ENCODE peak calls at places on chromosomes 7 and 10, in five cellular contexts. X, U, V, H and G are unnamed samples.

GRCh38 chr7:47783456-47784240 is 164.6 kb downstream of the PKD1L1 start:
- DNase-seq in X (no peak), U (no peak), V (no peak), H (peak; percentile 61), G (no peak)

GRCh38 chr10:25382029-25382810 is 207.4 kb downstream of the GPR158 start:
- DNase-seq in H (no peak), U (no peak), X (no peak), V (no peak), G (no peak)

GRCh38 chr10:72659694-72660093 is 32.2 kb upstream of the MCU start:
- DNase-seq in X (no peak), H (peak; percentile 28), U (no peak), V (no peak), G (no peak)

GRCh38 chr7:19692111-19692828 is 16.6 kb downstream of the POLR1F start:
- DNase-seq in V (no peak), U (no peak), H (no peak), X (no peak), G (no peak)

GRCh38 chr7:66205736-66206080 is 574 bp downstream of the TPST1 start:
- DNase-seq in U (no peak), V (no peak), X (no peak), H (no peak), G (no peak)

GRCh38 chr7:98163704-98164478 is 47.3 kb upstream of the BHLHA15 start:
- DNase-seq in X (no peak), H (no peak), U (no peak), V (peak; percentile 17), G (no peak)

GRCh38 chr10:21030096-21030495 is 133.0 kb upstream of the NEBL start:
- DNase-seq in U (no peak), X (no peak), H (no peak), V (no peak), G (no peak)

GRCh38 chr10:116878123-116878522 is 28.8 kb downstream of the ENO4 start:
- DNase-seq in V (no peak), U (no peak), X (no peak), H (no peak), G (no peak)

GRCh38 chr7:1531263-1531978 is 919 bp downstream of the MAFK start:
- DNase-seq in H (no peak), U (no peak), X (no peak), V (no peak), G (peak; percentile 76)

GRCh38 chr7:117323877-117324699 is 1.2 kb upstream of the WNT2 start:
- DNase-seq in H (no peak), V (no peak), U (no peak), X (no peak), G (peak; percentile 59)

GRCh38 chr7:55486172-55486550 is 86.1 kb downstream of the VOPP1 start:
- DNase-seq in U (no peak), X (no peak), H (no peak), V (no peak), G (no peak)

GRCh38 chr7:17786314-17786852 is 153.9 kb downstream of the SNX13 start:
- DNase-seq in U (no peak), H (no peak), V (no peak), X (no peak), G (no peak)

GRCh38 chr7:1287629-1288225 is 55.1 kb downstream of the UNCX start:
- DNase-seq in U (no peak), H (no peak), V (no peak), X (no peak), G (no peak)

GRCh38 chr10:13371879-13372470 is 23.9 kb upstream of the SEPHS1 start:
- DNase-seq in X (peak; percentile 87), V (peak; percentile 90), U (no peak), H (peak; percentile 81), G (peak; percentile 91)

GRCh38 chr10:77901743-77902142 is 24.8 kb downstream of the DLG5 start:
- DNase-seq in H (no peak), V (no peak), U (no peak), X (no peak), G (no peak)

GRCh38 chr10:91883549-91884542 is 25.4 kb downstream of the FGFBP3 start:
- DNase-seq in V (peak; percentile 34), X (no peak), U (no peak), H (peak; percentile 8), G (no peak)

GRCh38 chr10:6385683-6386082 is 183.0 kb downstream of the PFKFB3 start:
- DNase-seq in X (no peak), U (no peak), V (no peak), H (no peak), G (no peak)

GRCh38 chr10:30219977-30220751 is 128.9 kb downstream of the MTPAP start:
- DNase-seq in H (peak; percentile 34), U (no peak), X (no peak), V (no peak), G (no peak)

GRCh38 chr10:61786728-61787127 is 114.8 kb upstream of the ARID5B start:
- DNase-seq in X (no peak), V (no peak), U (peak; percentile 50), H (no peak), G (no peak)

GRCh38 chr10:61957806-61958205 is 56.3 kb downstream of the ARID5B start:
- DNase-seq in H (no peak), U (no peak), V (no peak), X (no peak), G (no peak)

GRCh38 chr10:131701131-131701947 is 199.5 kb upstream of the PPP2R2D start:
- DNase-seq in X (no peak), V (no peak), U (no peak), H (no peak), G (peak; percentile 11)

GRCh38 chr10:121675344-121675743 is 77.1 kb upstream of the FGFR2 start:
- DNase-seq in U (no peak), V (no peak), X (no peak), H (no peak), G (no peak)

GRCh38 chr7:118517275-118517674 is 292.8 kb downstream of the ANKRD7 start:
- DNase-seq in H (no peak), X (no peak), U (no peak), V (no peak), G (no peak)

GRCh38 chr7:74026406-74027123 is 1.4 kb upstream of the ELN start:
- DNase-seq in V (peak; percentile 81), U (no peak), H (peak; percentile 24), X (peak; percentile 87), G (peak; percentile 92)

GRCh38 chr10:119657725-119658124 is 6.5 kb downstream of the BAG3 start:
- DNase-seq in V (no peak), H (no peak), X (no peak), U (no peak), G (no peak)

GRCh38 chr10:97355571-97355975 is 21.0 kb upstream of the FRAT2 start:
- DNase-seq in U (no peak), H (no peak), X (no peak), V (no peak), G (no peak)

GRCh38 chr7:20146461-20146860 is 70.7 kb downstream of the MACC1 start:
- DNase-seq in H (no peak), V (no peak), U (no peak), X (no peak), G (no peak)

GRCh38 chr10:84197643-84198042 is 3.3 kb downstream of the CDHR1 start:
- DNase-seq in U (no peak), H (no peak), X (no peak), V (no peak), G (no peak)

GRCh38 chr10:29840516-29841276 is 205.9 kb upstream of the SVIL start:
- DNase-seq in U (no peak), H (no peak), X (no peak), V (no peak), G (peak; percentile 39)

GRCh38 chr7:116786791-116787443 is 75.5 kb upstream of the CAPZA2 start:
- DNase-seq in H (peak; percentile 47), U (peak; percentile 58), X (no peak), V (peak; percentile 17), G (no peak)

GRCh38 chr10:121747163-121747775 is 149.0 kb upstream of the FGFR2 start:
- DNase-seq in U (no peak), X (no peak), V (no peak), H (no peak), G (no peak)

GRCh38 chr7:27961255-27961654 is 219.3 kb downstream of the JAZF1 start:
- DNase-seq in U (no peak), X (no peak), H (no peak), V (no peak), G (no peak)

GRCh38 chr10:28954211-28954610 is 276.9 kb downstream of the BAMBI start:
- DNase-seq in X (no peak), H (no peak), U (no peak), V (no peak), G (no peak)

GRCh38 chr7:16813232-16813616 is 8.4 kb upstream of the AGR2 start:
- DNase-seq in U (no peak), H (no peak), X (no peak), V (no peak), G (no peak)

GRCh38 chr7:121459148-121459547 is 63.0 kb upstream of the FAM3C start:
- DNase-seq in H (no peak), U (no peak), V (no peak), X (no peak), G (no peak)
- TF ChIP-seq FOXM1 in H (no peak), U (no peak), V (no peak), X (no peak), G (no peak)

DNA sequence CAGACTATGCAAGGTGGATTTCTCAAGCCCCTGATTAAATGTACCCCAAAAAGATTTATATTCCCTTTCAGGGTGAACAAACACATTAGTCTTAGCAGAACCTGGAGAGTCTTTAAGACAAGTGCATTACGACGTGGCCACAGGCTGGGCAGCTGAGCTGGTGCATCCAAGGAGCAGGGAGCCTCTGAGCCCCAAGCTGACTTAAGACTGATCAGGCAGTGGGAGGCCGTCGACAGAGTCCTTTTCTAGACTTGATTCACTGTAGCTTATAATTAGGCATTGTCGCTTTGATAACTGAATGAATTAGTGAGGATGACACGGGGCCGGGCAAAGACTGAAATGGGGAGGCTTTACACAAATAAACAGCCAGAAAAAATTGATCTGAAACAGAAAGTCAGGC is 353.2 kb downstream of the GPAM start:
- DNase-seq in H (no peak), V (no peak), X (no peak), U (no peak), G (no peak)
- TF ChIP-seq FOXM1 in H (no peak), V (no peak), X (no peak), U (no peak), G (no peak)

DNA sequence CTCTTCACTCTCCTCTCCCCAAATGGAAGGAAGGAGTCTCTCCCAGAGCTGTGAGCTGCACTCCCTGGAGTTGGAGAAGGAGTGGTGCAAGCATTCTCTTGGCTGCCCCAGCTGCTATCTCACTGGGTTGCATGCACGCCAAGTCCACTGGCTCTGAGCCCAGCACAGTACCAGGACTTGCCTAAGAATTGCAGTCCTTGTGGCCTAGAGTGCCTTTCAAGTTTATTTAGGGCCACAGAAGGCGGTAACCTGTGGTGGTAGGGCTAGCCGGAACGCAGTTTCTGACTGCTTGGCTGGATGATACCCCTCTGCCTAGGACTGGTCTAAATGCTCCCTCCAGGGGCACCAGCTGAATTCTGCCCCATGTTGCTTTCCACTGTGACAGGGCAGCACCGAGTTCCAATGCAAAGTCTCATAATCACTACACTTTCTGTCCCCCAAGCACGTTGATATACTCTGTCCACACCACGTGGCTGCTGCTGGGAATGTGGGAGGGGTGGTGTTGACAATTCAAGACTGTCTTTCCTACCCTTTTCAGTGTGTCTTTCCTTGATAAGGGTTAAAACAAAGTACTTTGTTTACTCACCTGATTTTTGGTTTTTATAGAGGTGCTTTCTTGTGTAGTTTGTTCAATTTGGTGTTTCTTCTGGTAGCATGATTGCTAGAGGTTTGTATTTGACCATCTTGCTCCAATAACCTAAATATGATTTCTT is 57.0 kb downstream of the PHTF2 start:
- DNase-seq in H (no peak), X (peak; percentile 33), U (no peak), V (no peak), G (no peak)
- TF ChIP-seq FOXM1 in H (no peak), X (no peak), U (no peak), V (no peak), G (no peak)

GRCh38 chr10:51397695-51398094 is 301.7 kb downstream of the CSTF2T start:
- DNase-seq in U (no peak), H (no peak), V (no peak), X (no peak), G (no peak)
- TF ChIP-seq FOXM1 in U (no peak), H (no peak), V (no peak), X (no peak), G (no peak)